ENCODE peak calls at places on chromosomes 16 and 17, in seven cellular contexts. J, Q, W, L, O, C and M are unnamed samples.

GRCh38 chr16:66695474-66695934 is 1.0 kb downstream of the CMTM4 start:
- DNase-seq in L (no peak), Q (no peak), J (no peak), C (no peak), O (no peak), W (no peak), M (no peak)

GRCh38 chr17:81812571-81813370 is 8.8 kb downstream of the GCGR start:
- DNase-seq in O (no peak), Q (no peak), J (no peak), W (no peak), L (no peak), C (no peak), M (no peak)

GRCh38 chr17:77735341-77736206 is 222.9 kb upstream of the TNRC6C start:
- DNase-seq in W (peak), L (peak), O (no peak), J (no peak), C (no peak), Q (peak), M (no peak)

GRCh38 chr16:84048306-84048705 is 5.7 kb upstream of the SLC38A8 start:
- DNase-seq in J (peak), L (peak), Q (no peak), W (peak), C (peak), O (peak), M (no peak)

GRCh38 chr16:86826931-86827330 is 248.6 kb downstream of the FOXL1 start:
- DNase-seq in Q (peak), O (no peak), L (peak), C (no peak), J (peak), W (no peak), M (no peak)

GRCh38 chr16:4142268-4142667 is 26.0 kb upstream of the ADCY9 start:
- DNase-seq in J (no peak), O (no peak), Q (peak), C (no peak), W (no peak), L (no peak), M (no peak)

GRCh38 chr16:56855936-56856335 is 9.1 kb upstream of the SLC12A3 start:
- DNase-seq in C (no peak), O (no peak), Q (no peak), J (no peak), W (no peak), L (no peak), M (no peak)

GRCh38 chr17:67830440-67830839 is 5.1 kb downstream of the BPTF start:
- DNase-seq in W (peak), J (peak), Q (peak), C (no peak), O (peak), L (peak), M (no peak)

GRCh38 chr16:75074920-75075687 is 41.5 kb downstream of the LDHD start:
- DNase-seq in C (no peak), Q (no peak), J (no peak), O (no peak), L (no peak), W (no peak), M (peak)

GRCh38 chr16:47732806-47733150 is 271.6 kb downstream of the PHKB start:
- DNase-seq in Q (peak), W (no peak), J (peak), O (peak), C (peak), L (no peak), M (no peak)

GRCh38 chr17:72514888-72515287 is 394.1 kb downstream of the SOX9 start:
- DNase-seq in L (no peak), W (peak), O (peak), Q (peak), C (no peak), J (no peak), M (no peak)

GRCh38 chr16:14251419-14251818 is 180.3 kb downstream of the MRTFB start:
- DNase-seq in C (no peak), W (no peak), J (no peak), O (no peak), L (no peak), Q (no peak), M (no peak)

GRCh38 chr17:68897557-68897956 is 57.6 kb downstream of the ABCA8 start:
- DNase-seq in Q (no peak), C (no peak), O (no peak), L (no peak), W (no peak), J (no peak), M (no peak)

GRCh38 chr17:64632193-64632592 is 29.9 kb downstream of the SMURF2 start:
- DNase-seq in O (no peak), Q (no peak), L (no peak), J (no peak), W (no peak), C (no peak), M (no peak)

DNA sequence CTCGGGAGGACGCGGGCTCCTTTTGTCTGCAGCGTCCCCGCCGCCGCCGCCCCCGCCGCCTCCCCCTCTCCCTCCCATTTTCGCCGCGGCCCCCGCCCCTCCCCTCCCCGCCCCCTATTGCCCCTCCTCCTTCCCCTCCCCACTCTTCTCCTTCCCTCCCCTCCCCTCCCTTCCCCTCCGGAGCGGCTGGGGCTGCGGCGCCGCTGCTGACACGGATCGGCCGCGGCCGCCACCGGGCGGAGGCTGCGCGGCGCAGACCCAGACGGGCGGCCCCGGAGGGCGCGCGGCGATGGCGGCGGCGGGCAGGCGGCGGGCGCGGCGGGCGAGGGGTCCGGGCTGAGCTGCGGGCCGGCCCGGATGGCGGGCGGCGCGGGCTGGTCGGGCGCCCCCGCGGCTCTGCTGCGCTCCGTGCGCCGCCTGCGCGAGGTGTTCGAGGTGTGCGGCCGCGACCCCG is at the start of gene RAB11FIP4:
- DNase-seq in Q (peak), J (peak), W (peak), O (no peak), C (no peak), L (peak), M (no peak)
- TF ChIP-seq EZH2phosphoT487 in Q (no peak), J (no peak), W (no peak), O (no peak), C (no peak), L (no peak), M (no peak)

GRCh38 chr17:49213803-49214202 is 3.3 kb downstream of the ABI3 start:
- DNase-seq in W (no peak), O (no peak), L (no peak), C (no peak), J (no peak), Q (no peak), M (no peak)

GRCh38 chr17:49210158-49211029 is at the start of the genes ABI3 and GNGT2:
- DNase-seq in J (peak), O (no peak), L (no peak), C (no peak), W (peak), Q (no peak), M (peak)

GRCh38 chr17:49216482-49216881 is 6.0 kb downstream of the ABI3 start:
- DNase-seq in J (no peak), Q (no peak), C (no peak), W (no peak), O (no peak), L (no peak), M (no peak)

GRCh38 chr17:49214665-49215360 is 4.3 kb downstream of the ABI3 start:
- DNase-seq in J (no peak), Q (no peak), C (no peak), L (no peak), O (no peak), W (no peak), M (no peak)

GRCh38 chr17:49213399-49213798 is 2.9 kb downstream of the ABI3 start:
- DNase-seq in Q (no peak), L (no peak), J (no peak), C (no peak), O (no peak), W (no peak), M (peak)
- TF ChIP-seq EZH2phosphoT487 in Q (no peak), L (no peak), J (no peak), C (no peak), O (no peak), W (no peak), M (no peak)

GRCh38 chr16:6929868-6930267 is 402.8 kb upstream of the RBFOX1 start:
- DNase-seq in W (no peak), J (no peak), L (no peak), C (no peak), Q (no peak), O (no peak), M (no peak)

GRCh38 chr16:6926341-6926740 is 406.3 kb upstream of the RBFOX1 start:
- DNase-seq in L (no peak), Q (no peak), J (no peak), C (no peak), O (no peak), W (no peak), M (no peak)

GRCh38 chr16:6926762-6927161 is 405.9 kb upstream of the RBFOX1 start:
- DNase-seq in W (peak), Q (no peak), O (no peak), L (peak), C (no peak), J (peak), M (no peak)
- TF ChIP-seq EZH2phosphoT487 in W (no peak), Q (no peak), O (no peak), L (no peak), C (no peak), J (no peak), M (no peak)

GRCh38 chr17:46033392-46033791 is 34.3 kb downstream of the STH start:
- DNase-seq in J (no peak), Q (no peak), O (no peak), C (no peak), L (no peak), W (no peak), M (no peak)

GRCh38 chr17:46032909-46033308 is 33.9 kb downstream of the STH start:
- DNase-seq in W (no peak), Q (no peak), J (no peak), L (no peak), O (no peak), C (no peak), M (no peak)

GRCh38 chr17:46037722-46038255 is 38.7 kb downstream of the STH start:
- DNase-seq in Q (no peak), W (no peak), C (no peak), O (no peak), L (no peak), J (no peak), M (no peak)

GRCh38 chr17:46036491-46036890 is 37.4 kb downstream of the STH start:
- DNase-seq in O (no peak), C (no peak), J (no peak), W (no peak), L (no peak), Q (no peak), M (no peak)

DNA sequence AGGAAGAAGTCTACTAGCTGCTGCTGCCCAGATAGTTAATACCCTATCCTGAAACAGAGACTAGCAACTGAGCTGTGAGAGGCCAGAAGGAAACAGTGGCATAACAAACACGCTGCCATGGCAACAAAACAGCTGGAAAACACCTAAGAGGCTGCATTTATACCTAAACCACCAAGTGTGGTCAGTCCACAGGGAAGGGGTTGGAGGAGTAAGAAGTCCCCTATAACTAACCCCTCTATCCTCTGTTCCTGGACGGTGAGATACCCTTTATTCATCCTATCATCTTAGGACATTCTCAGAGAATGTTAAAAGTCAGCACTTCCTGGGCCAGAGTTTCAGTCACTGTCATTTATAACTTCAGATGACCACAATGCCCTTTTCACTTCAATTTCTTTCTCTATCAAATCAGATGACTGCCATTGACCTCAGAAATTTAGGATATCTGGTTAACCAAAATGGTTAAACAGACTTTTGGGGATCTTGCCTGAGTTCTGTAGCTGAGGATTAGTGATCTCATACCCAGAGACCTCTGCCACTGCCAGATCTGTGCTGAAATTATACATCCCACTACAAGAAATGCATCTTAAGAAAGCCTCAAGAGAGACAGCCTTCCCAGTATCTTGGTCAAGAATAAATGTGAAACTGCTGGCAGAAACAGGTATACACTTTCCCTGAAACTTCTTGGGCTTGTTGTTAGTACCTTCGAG is 36.2 kb downstream of the STH start:
- DNase-seq in C (no peak), W (no peak), O (no peak), Q (no peak), J (peak), L (no peak), M (no peak)
- TF ChIP-seq EZH2phosphoT487 in C (no peak), W (no peak), O (no peak), Q (no peak), J (no peak), L (no peak), M (no peak)

GRCh38 chr17:10837987-10838386 is at the start of gene PIRT:
- DNase-seq in C (no peak), L (no peak), O (no peak), W (no peak), J (no peak), Q (no peak), M (no peak)
- TF ChIP-seq EZH2phosphoT487 in C (no peak), L (no peak), O (no peak), W (no peak), J (no peak), Q (no peak), M (no peak)

GRCh38 chr16:65315004-65315398 is 193.1 kb upstream of the CDH11 start:
- DNase-seq in C (no peak), L (peak), J (no peak), Q (no peak), W (no peak), O (no peak), M (no peak)
- TF ChIP-seq EZH2phosphoT487 in C (no peak), L (no peak), J (no peak), Q (no peak), W (no peak), O (no peak), M (no peak)

GRCh38 chr16:61277849-61278248 is 758.4 kb downstream of the CDH8 start:
- DNase-seq in W (no peak), C (no peak), O (no peak), Q (no peak), L (no peak), J (no peak), M (no peak)
- TF ChIP-seq EZH2phosphoT487 in W (no peak), C (no peak), O (no peak), Q (no peak), L (no peak), J (no peak), M (no peak)

GRCh38 chr17:15467592-15467991 is at the start of gene CDRT4:
- DNase-seq in W (no peak), Q (no peak), O (no peak), C (no peak), L (no peak), J (no peak), M (no peak)
- TF ChIP-seq EZH2phosphoT487 in W (no peak), Q (no peak), O (no peak), C (no peak), L (no peak), J (no peak), M (no peak)

GRCh38 chr16:15507959-15508336 is 73.6 kb downstream of the BMERB1 start:
- DNase-seq in C (no peak), Q (no peak), L (no peak), J (no peak), O (no peak), W (no peak), M (no peak)

GRCh38 chr16:15507299-15507958 is 73.0 kb downstream of the BMERB1 start:
- DNase-seq in W (no peak), J (no peak), L (no peak), Q (peak), C (no peak), O (no peak), M (no peak)

GRCh38 chr16:15506441-15506840 is 72.1 kb downstream of the BMERB1 start:
- DNase-seq in Q (no peak), O (no peak), J (no peak), C (no peak), W (no peak), L (no peak), M (no peak)

GRCh38 chr16:15498427-15499175 is 64.2 kb downstream of the BMERB1 start:
- DNase-seq in J (peak), C (no peak), Q (peak), O (peak), W (no peak), L (peak), M (no peak)

GRCh38 chr16:15502041-15502725 is 67.8 kb downstream of the BMERB1 start:
- DNase-seq in O (peak), J (peak), C (peak), L (no peak), Q (peak), W (peak), M (no peak)
- TF ChIP-seq EZH2phosphoT487 in O (no peak), J (no peak), C (no peak), L (no peak), Q (no peak), W (no peak), M (no peak)

GRCh38 chr17:48453447-48453846 is 23.4 kb upstream of the SKAP1 start:
- DNase-seq in Q (no peak), J (no peak), L (no peak), C (no peak), O (no peak), W (no peak), M (peak)
- TF ChIP-seq EZH2phosphoT487 in Q (no peak), J (no peak), L (no peak), C (no peak), O (no peak), W (no peak), M (no peak)